ENCODE peak calls at places on chromosomes 6 and 20, in six cellular contexts. One of them, this sample, is unnamed.

GRCh38 chr6:2658788-2659187 is 91.9 kb downstream of the MYLK4 start:
- DNase-seq in adrenal gland: no peak
- DNase-seq in erythroblast: no peak
- DNase-seq in HCT116: peak; percentile 10
- DNase-seq in uterus: no peak
- DNase-seq in stomach: no peak
- DNase-seq in this sample: peak; percentile 19

GRCh38 chr6:161536141-161536735 is 262.4 kb upstream of the AGPAT4 start:
- DNase-seq in adrenal gland: no peak
- DNase-seq in erythroblast: no peak
- DNase-seq in HCT116: no peak
- DNase-seq in uterus: no peak
- DNase-seq in stomach: no peak
- DNase-seq in this sample: no peak

GRCh38 chr6:100281471-100281878 is 183.2 kb downstream of the SIM1 start:
- DNase-seq in adrenal gland: no peak
- DNase-seq in erythroblast: peak; percentile 12
- DNase-seq in HCT116: no peak
- DNase-seq in uterus: no peak
- DNase-seq in stomach: no peak
- DNase-seq in this sample: no peak

GRCh38 chr6:10028202-10028601 is 386.7 kb downstream of the TFAP2A start:
- DNase-seq in adrenal gland: no peak
- DNase-seq in erythroblast: no peak
- DNase-seq in HCT116: no peak
- DNase-seq in uterus: no peak
- DNase-seq in stomach: no peak
- DNase-seq in this sample: no peak

GRCh38 chr6:111256646-111257045 is 169.3 kb downstream of the SLC16A10 start:
- DNase-seq in adrenal gland: no peak
- DNase-seq in erythroblast: peak; percentile 11
- DNase-seq in HCT116: no peak
- DNase-seq in uterus: no peak
- DNase-seq in stomach: no peak
- DNase-seq in this sample: no peak

GRCh38 chr6:3825331-3825831 is 23.8 kb upstream of the FAM50B start:
- DNase-seq in adrenal gland: peak; percentile 41
- DNase-seq in erythroblast: no peak
- DNase-seq in HCT116: no peak
- DNase-seq in uterus: peak; percentile 54
- DNase-seq in stomach: peak; percentile 49
- DNase-seq in this sample: peak; percentile 38

GRCh38 chr6:16059496-16059895 is 69.4 kb upstream of the MYLIP start:
- DNase-seq in adrenal gland: no peak
- DNase-seq in erythroblast: no peak
- DNase-seq in HCT116: no peak
- DNase-seq in uterus: no peak
- DNase-seq in stomach: no peak
- DNase-seq in this sample: no peak

GRCh38 chr6:102736941-102737368 is 1343.4 kb downstream of the GRIK2 start:
- DNase-seq in adrenal gland: no peak
- DNase-seq in erythroblast: no peak
- DNase-seq in HCT116: no peak
- DNase-seq in uterus: no peak
- DNase-seq in stomach: no peak
- DNase-seq in this sample: peak; percentile 0

GRCh38 chr6:31285496-31285895 is 13.6 kb upstream of the HLA-C start:
- DNase-seq in adrenal gland: no peak
- DNase-seq in erythroblast: peak; percentile 26
- DNase-seq in HCT116: no peak
- DNase-seq in uterus: no peak
- DNase-seq in stomach: no peak
- DNase-seq in this sample: no peak

GRCh38 chr6:97189767-97190166 is 93.2 kb downstream of the MMS22L start:
- DNase-seq in adrenal gland: no peak
- DNase-seq in erythroblast: no peak
- DNase-seq in HCT116: no peak
- DNase-seq in uterus: no peak
- DNase-seq in stomach: no peak
- DNase-seq in this sample: no peak

GRCh38 chr20:17647391-17648305 is 34.4 kb downstream of the RRBP1 start:
- DNase-seq in adrenal gland: no peak
- DNase-seq in erythroblast: no peak
- DNase-seq in HCT116: no peak
- DNase-seq in uterus: no peak
- DNase-seq in stomach: no peak
- DNase-seq in this sample: no peak

GRCh38 chr6:162974685-162975084 is 246.9 kb downstream of the PACRG start:
- DNase-seq in adrenal gland: no peak
- DNase-seq in erythroblast: no peak
- DNase-seq in HCT116: no peak
- DNase-seq in uterus: no peak
- DNase-seq in stomach: no peak
- DNase-seq in this sample: no peak

GRCh38 chr6:72425003-72425681 is 196.7 kb upstream of the KCNQ5 start:
- DNase-seq in adrenal gland: no peak
- DNase-seq in erythroblast: no peak
- DNase-seq in HCT116: no peak
- DNase-seq in uterus: no peak
- DNase-seq in stomach: no peak
- DNase-seq in this sample: no peak

GRCh38 chr20:611843-612185 is 1.7 kb upstream of the TCF15 start:
- DNase-seq in adrenal gland: no peak
- DNase-seq in erythroblast: no peak
- DNase-seq in HCT116: no peak
- DNase-seq in uterus: no peak
- DNase-seq in stomach: no peak
- DNase-seq in this sample: no peak

GRCh38 chr20:611047-611842 is 1.1 kb upstream of the TCF15 start:
- DNase-seq in adrenal gland: no peak
- DNase-seq in erythroblast: no peak
- DNase-seq in HCT116: no peak
- DNase-seq in uterus: no peak
- DNase-seq in stomach: no peak
- DNase-seq in this sample: no peak

GRCh38 chr20:617934-618690 is 8.0 kb upstream of the TCF15 start:
- DNase-seq in adrenal gland: no peak
- DNase-seq in erythroblast: no peak
- DNase-seq in HCT116: no peak
- DNase-seq in uterus: no peak
- DNase-seq in stomach: no peak
- DNase-seq in this sample: no peak

GRCh38 chr20:618980-619379 is 8.9 kb upstream of the TCF15 start:
- DNase-seq in adrenal gland: no peak
- DNase-seq in erythroblast: no peak
- DNase-seq in HCT116: no peak
- DNase-seq in uterus: no peak
- DNase-seq in stomach: no peak
- DNase-seq in this sample: no peak

DNA sequence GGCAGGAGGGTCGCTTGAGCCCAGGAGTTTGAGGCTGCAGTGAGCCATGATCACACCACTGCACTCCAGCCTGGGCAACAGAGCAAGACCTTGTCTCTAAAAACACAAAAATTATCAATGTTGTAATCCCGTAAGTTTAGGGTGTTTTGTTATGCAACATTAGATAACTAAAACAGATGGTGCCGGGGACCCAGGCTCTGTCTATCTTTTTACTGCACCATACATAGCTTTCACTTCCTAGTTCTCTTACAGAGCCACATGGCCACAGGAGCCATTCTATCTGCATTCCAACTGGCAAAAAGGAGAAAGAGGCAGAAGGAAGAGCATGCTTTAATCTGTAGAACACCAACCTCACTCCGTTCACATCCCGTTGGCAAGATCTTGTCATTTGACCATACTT is 5.4 kb upstream of the TCF15 start:
- DNase-seq in adrenal gland: no peak
- DNase-seq in erythroblast: no peak
- DNase-seq in HCT116: no peak
- DNase-seq in uterus: no peak
- DNase-seq in stomach: no peak
- DNase-seq in this sample: no peak
- TF ChIP-seq POLR2A in adrenal gland: no peak
- TF ChIP-seq POLR2A in erythroblast: no peak
- TF ChIP-seq POLR2A in HCT116: no peak
- TF ChIP-seq POLR2A in uterus: no peak
- TF ChIP-seq POLR2A in stomach: no peak
- TF ChIP-seq POLR2A in this sample: no peak

GRCh38 chr20:33083544-33084340 is 4.3 kb downstream of the BPIFB4 start:
- DNase-seq in adrenal gland: no peak
- DNase-seq in erythroblast: no peak
- DNase-seq in HCT116: no peak
- DNase-seq in uterus: no peak
- DNase-seq in stomach: no peak
- DNase-seq in this sample: no peak
- TF ChIP-seq POLR2A in adrenal gland: no peak
- TF ChIP-seq POLR2A in erythroblast: no peak
- TF ChIP-seq POLR2A in HCT116: no peak
- TF ChIP-seq POLR2A in uterus: no peak
- TF ChIP-seq POLR2A in stomach: no peak
- TF ChIP-seq POLR2A in this sample: no peak

GRCh38 chr20:297925-298754 is 770 bp downstream of the ZCCHC3 start:
- DNase-seq in adrenal gland: peak; percentile 75
- DNase-seq in erythroblast: peak; percentile 82
- DNase-seq in HCT116: no peak
- DNase-seq in uterus: peak; percentile 45
- DNase-seq in stomach: peak; percentile 66
- DNase-seq in this sample: peak; percentile 53
- TF ChIP-seq POLR2A in adrenal gland: peak; percentile 62
- TF ChIP-seq POLR2A in erythroblast: no peak
- TF ChIP-seq POLR2A in HCT116: peak; percentile 48
- TF ChIP-seq POLR2A in uterus: no peak
- TF ChIP-seq POLR2A in stomach: no peak
- TF ChIP-seq POLR2A in this sample: peak; percentile 81

GRCh38 chr20:46955601-46956556 is 61.2 kb downstream of the EYA2 start:
- DNase-seq in adrenal gland: no peak
- DNase-seq in erythroblast: no peak
- DNase-seq in HCT116: no peak
- DNase-seq in uterus: no peak
- DNase-seq in stomach: no peak
- DNase-seq in this sample: no peak
- TF ChIP-seq POLR2A in adrenal gland: no peak
- TF ChIP-seq POLR2A in erythroblast: no peak
- TF ChIP-seq POLR2A in HCT116: no peak
- TF ChIP-seq POLR2A in uterus: no peak
- TF ChIP-seq POLR2A in stomach: no peak
- TF ChIP-seq POLR2A in this sample: no peak

DNA sequence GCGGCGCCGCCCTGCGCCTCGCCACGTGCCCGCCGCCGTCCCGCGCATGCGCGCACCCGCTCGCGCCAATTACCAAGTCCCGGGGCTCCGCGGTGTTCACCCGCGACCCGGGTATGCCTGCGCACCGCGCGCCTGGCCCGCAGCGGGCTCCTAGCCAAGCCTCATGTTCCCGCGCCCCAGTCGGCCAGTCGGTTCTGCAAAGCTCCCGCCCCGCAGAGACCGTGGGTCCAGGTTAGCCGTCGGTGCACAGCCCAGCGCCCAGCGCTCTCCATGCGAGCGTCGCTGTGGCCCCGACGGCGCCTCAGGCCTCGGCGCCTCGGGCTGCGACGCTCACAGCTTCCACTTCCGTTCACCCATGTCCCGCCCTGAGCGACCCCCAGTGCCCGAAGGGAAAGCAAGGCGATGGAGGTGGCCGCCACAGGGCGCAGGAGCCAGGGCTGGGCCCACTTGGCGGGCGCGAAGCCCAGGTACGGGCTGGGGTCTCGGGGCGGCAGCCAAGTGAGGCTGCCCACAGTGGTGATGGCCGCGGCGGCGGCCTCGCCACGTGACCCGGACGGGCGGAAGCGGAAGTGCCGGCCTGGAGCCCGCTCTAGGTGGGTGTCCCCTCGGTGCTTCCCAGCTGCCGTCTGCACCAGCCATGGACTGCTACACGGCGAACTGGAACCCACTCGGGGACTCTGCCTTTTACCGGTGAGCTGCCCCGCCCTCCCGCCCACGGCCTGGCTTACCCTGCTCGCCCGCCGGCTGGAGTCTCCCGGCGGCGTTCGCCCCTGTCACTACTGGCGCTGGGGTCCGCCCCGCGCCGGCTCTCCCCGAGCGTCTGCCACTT is at the start of the genes PCED1A and VPS16:
- DNase-seq in adrenal gland: peak; percentile 89
- DNase-seq in erythroblast: peak; percentile 91
- DNase-seq in HCT116: peak; percentile 54
- DNase-seq in uterus: peak; percentile 81
- DNase-seq in stomach: peak; percentile 89
- DNase-seq in this sample: peak; percentile 99
- TF ChIP-seq POLR2A in adrenal gland: peak; percentile 40
- TF ChIP-seq POLR2A in erythroblast: peak; percentile 63
- TF ChIP-seq POLR2A in HCT116: peak; percentile 63
- TF ChIP-seq POLR2A in uterus: peak; percentile 65
- TF ChIP-seq POLR2A in stomach: no peak
- TF ChIP-seq POLR2A in this sample: peak; percentile 85

GRCh38 chr20:19438488-19438887 is 226.0 kb downstream of the SLC24A3 start:
- DNase-seq in adrenal gland: no peak
- DNase-seq in erythroblast: no peak
- DNase-seq in HCT116: no peak
- DNase-seq in uterus: no peak
- DNase-seq in stomach: no peak
- DNase-seq in this sample: no peak
- TF ChIP-seq POLR2A in adrenal gland: no peak
- TF ChIP-seq POLR2A in erythroblast: no peak
- TF ChIP-seq POLR2A in HCT116: no peak
- TF ChIP-seq POLR2A in uterus: no peak
- TF ChIP-seq POLR2A in stomach: no peak
- TF ChIP-seq POLR2A in this sample: no peak

DNA sequence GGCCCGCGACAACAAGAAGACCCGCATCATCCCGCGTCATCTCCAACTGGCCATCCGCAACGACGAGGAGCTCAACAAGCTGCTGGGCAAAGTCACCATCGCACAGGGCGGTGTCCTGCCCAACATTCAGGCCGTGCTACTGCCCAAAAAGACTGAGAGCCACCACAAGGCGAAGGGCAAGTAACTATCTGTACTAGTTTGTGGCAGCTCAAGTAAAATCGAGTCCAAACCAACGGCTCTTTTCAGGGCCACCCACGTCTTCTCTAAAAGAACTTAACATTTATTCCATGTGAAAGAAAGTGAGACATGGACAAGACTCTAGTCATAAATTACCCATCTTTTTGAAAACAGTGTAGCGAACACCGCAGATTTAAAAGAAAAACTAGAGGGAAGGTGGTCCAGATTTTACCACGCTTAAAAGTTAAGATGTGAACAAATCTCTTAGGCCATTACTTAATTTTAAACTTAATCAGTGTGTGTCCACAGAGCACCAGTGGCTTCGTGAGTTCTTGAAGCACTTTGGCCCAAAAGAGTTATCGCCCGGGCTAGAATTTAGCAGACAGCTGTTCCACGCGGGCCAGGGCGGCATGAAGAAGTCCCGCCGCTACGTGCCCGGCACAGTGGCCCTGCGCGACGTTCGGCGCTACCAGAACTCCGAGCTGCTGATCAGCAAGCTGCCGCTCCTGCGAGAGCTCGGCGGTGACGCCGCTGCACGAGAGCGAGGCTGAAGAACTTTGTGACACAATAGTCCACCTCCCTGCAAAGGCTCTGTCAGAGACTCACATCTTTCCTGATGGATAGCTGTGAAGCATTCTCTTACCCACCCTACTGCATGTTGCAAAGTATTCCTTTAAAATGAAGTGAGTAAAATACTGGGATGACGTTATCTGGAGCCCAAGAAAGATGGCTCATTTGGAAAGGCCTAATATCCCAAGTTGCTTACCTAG is 113.9 kb upstream of the PRSS16 start:
- DNase-seq in adrenal gland: peak; percentile 69
- DNase-seq in erythroblast: peak; percentile 92
- DNase-seq in HCT116: peak; percentile 69
- DNase-seq in uterus: peak; percentile 31
- DNase-seq in stomach: peak; percentile 72
- DNase-seq in this sample: no peak
- TF ChIP-seq POLR2A in adrenal gland: peak; percentile 20
- TF ChIP-seq POLR2A in erythroblast: peak; percentile 91
- TF ChIP-seq POLR2A in HCT116: peak; percentile 94
- TF ChIP-seq POLR2A in uterus: peak; percentile 42
- TF ChIP-seq POLR2A in stomach: no peak
- TF ChIP-seq POLR2A in this sample: peak; percentile 88

This sample was measured in H54.